ENCODE peak calls at places on chromosome 6, in four cellular contexts. M, Y, J and R are unnamed samples.

GRCh38 chr6:150711584-150712501 is 112.2 kb downstream of the PLEKHG1 start:
- ATAC-seq in M (no peak), Y (no peak), J (peak), R (no peak)

GRCh38 chr6:26295691-26296555 is 69.1 kb upstream of the BTN3A2 start:
- ATAC-seq in M (no peak), Y (peak), J (peak), R (no peak)

GRCh38 chr6:120260713-120261112 is 911.2 kb upstream of the MAN1A1 start:
- ATAC-seq in M (no peak), Y (no peak), J (no peak), R (no peak)

GRCh38 chr6:152993431-152993830 is 9.1 kb downstream of the MTRF1L start:
- ATAC-seq in M (peak), Y (peak), J (peak), R (no peak)

GRCh38 chr6:154872605-154873004 is 122.5 kb upstream of the TIAM2 start:
- ATAC-seq in M (peak), Y (no peak), J (peak), R (no peak)

GRCh38 chr6:13863699-13864155 is 49.4 kb upstream of the MCUR1 start:
- ATAC-seq in M (no peak), Y (peak), J (peak), R (no peak)

GRCh38 chr6:138685257-138685656 is 88.3 kb upstream of the CCDC28A start:
- ATAC-seq in M (no peak), Y (no peak), J (no peak), R (no peak)

GRCh38 chr6:47056832-47057231 is 14.7 kb upstream of the ADGRF1 start:
- ATAC-seq in M (no peak), Y (no peak), J (no peak), R (no peak)

GRCh38 chr6:110728501-110728900 is 86.8 kb downstream of the CDK19 start:
- ATAC-seq in M (no peak), Y (no peak), J (no peak), R (no peak)

GRCh38 chr6:125827788-125828313 is 37.1 kb downstream of the NCOA7 start:
- ATAC-seq in M (no peak), Y (no peak), J (no peak), R (peak)

GRCh38 chr6:27948237-27948636 is 8.8 kb upstream of the OR2B6 start:
- ATAC-seq in M (no peak), Y (no peak), J (no peak), R (no peak)

GRCh38 chr6:39791311-39791710 is 865 bp upstream of the DAAM2 start:
- ATAC-seq in M (peak), Y (no peak), J (no peak), R (no peak)

GRCh38 chr6:10272591-10272990 is 142.3 kb downstream of the TFAP2A start:
- ATAC-seq in M (no peak), Y (no peak), J (no peak), R (no peak)

GRCh38 chr6:46062312-46062711 is 46.7 kb upstream of the CLIC5 start:
- ATAC-seq in M (no peak), Y (no peak), J (no peak), R (no peak)

GRCh38 chr6:37897321-37897720 is 77.8 kb downstream of the ZFAND3 start:
- ATAC-seq in M (no peak), Y (no peak), J (peak), R (no peak)

GRCh38 chr6:6395581-6396197 is 75.2 kb upstream of the F13A1 start:
- ATAC-seq in M (no peak), Y (no peak), J (no peak), R (no peak)

GRCh38 chr6:5126214-5126613 is 41.1 kb downstream of the PPP1R3G start:
- ATAC-seq in M (peak), Y (no peak), J (no peak), R (no peak)

GRCh38 chr6:141403827-141404226 is 728.9 kb upstream of the GJE1 start:
- ATAC-seq in M (no peak), Y (no peak), J (no peak), R (no peak)

GRCh38 chr6:110518281-110518623 is 41.8 kb upstream of the SLC22A16 start:
- ATAC-seq in M (peak), Y (peak), J (peak), R (no peak)

GRCh38 chr6:144653885-144654505 is 368.9 kb downstream of the UTRN start:
- ATAC-seq in M (no peak), Y (no peak), J (no peak), R (no peak)

GRCh38 chr6:116405147-116405546 is 34.4 kb downstream of the DSE start:
- ATAC-seq in M (peak), Y (no peak), J (peak), R (peak)

GRCh38 chr6:40855481-40855880 is 183.5 kb downstream of the UNC5CL start:
- ATAC-seq in M (no peak), Y (no peak), J (no peak), R (no peak)

GRCh38 chr6:35905141-35905785 is 15.6 kb downstream of the SRPK1 start:
- ATAC-seq in M (no peak), Y (no peak), J (no peak), R (no peak)

GRCh38 chr6:4809999-4810918 is 34.1 kb downstream of the CDYL start:
- ATAC-seq in M (no peak), Y (peak), J (no peak), R (no peak)

GRCh38 chr6:87887266-87887665 is 160.4 kb upstream of the SPACA1 start:
- ATAC-seq in M (no peak), Y (no peak), J (no peak), R (no peak)

GRCh38 chr6:33427585-33428218 is 7.8 kb downstream of the SYNGAP1 start:
- ATAC-seq in M (no peak), Y (peak), J (no peak), R (no peak)

GRCh38 chr6:32867022-32867477 is 13.1 kb downstream of the PSMB9 start:
- ATAC-seq in M (peak), Y (no peak), J (peak), R (no peak)

GRCh38 chr6:126531840-126532239 is 191.9 kb downstream of the CENPW start:
- ATAC-seq in M (no peak), Y (no peak), J (no peak), R (no peak)

GRCh38 chr6:117505337-117505736 is 22.9 kb downstream of the DCBLD1 start:
- ATAC-seq in M (no peak), Y (no peak), J (no peak), R (no peak)

GRCh38 chr6:83270971-83271714 is 78.0 kb downstream of the RWDD2A start:
- ATAC-seq in M (no peak), Y (no peak), J (no peak), R (no peak)

GRCh38 chr6:108113557-108114519 is 39.3 kb upstream of the OSTM1 start:
- ATAC-seq in M (peak), Y (peak), J (peak), R (peak)

GRCh38 chr6:38495511-38495910 is 144.2 kb downstream of the BTBD9 start:
- ATAC-seq in M (no peak), Y (no peak), J (no peak), R (no peak)

GRCh38 chr6:107656883-107657282 is 167.0 kb downstream of the SOBP start:
- ATAC-seq in M (no peak), Y (peak), J (no peak), R (no peak)

GRCh38 chr6:154901856-154902552 is 93.1 kb upstream of the TIAM2 start:
- ATAC-seq in M (no peak), Y (no peak), J (no peak), R (no peak)

GRCh38 chr6:48111143-48111506 is at the start of gene PTCHD4:
- ATAC-seq in M (peak), Y (no peak), J (no peak), R (no peak)

DNA sequence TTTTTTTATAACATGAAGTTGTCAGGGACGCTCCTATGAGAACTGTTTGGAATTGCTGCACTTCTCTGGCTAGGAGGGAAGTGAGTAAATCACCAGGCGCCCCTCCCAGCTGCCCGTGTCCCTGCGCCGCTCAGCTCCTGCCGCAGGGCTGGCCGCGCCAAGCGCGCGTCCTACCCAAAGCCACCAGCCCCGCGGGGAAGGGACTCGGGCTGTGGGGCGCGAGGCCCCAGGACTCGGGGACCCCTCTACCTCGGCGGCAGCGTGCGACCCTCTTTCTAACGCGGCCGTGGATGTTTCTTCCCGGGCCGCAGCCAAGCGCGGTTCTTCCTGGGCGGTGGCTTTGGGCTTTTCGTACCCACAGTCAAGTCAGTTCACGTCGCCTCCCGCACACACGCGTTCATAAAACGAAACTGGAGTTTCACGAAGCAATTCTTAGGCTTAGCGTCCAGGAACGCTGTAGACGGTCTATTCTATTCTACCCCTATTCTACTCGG is 15.2 kb downstream of the FOXC1 start:
- ATAC-seq in M (peak), Y (no peak), J (no peak), R (peak)
- TF ChIP-seq POLR2AphosphoS5 in M (no peak), Y (no peak), J (no peak), R (no peak)

GRCh38 chr6:109442393-109442924 is 1.9 kb downstream of the SMPD2 start:
- ATAC-seq in M (no peak), Y (no peak), J (no peak), R (no peak)
- TF ChIP-seq POLR2AphosphoS5 in M (no peak), Y (peak), J (no peak), R (no peak)

GRCh38 chr6:3471286-3471685 is 14.4 kb upstream of the SLC22A23 start:
- ATAC-seq in M (no peak), Y (no peak), J (no peak), R (no peak)
- TF ChIP-seq POLR2AphosphoS5 in M (no peak), Y (no peak), J (no peak), R (no peak)

DNA sequence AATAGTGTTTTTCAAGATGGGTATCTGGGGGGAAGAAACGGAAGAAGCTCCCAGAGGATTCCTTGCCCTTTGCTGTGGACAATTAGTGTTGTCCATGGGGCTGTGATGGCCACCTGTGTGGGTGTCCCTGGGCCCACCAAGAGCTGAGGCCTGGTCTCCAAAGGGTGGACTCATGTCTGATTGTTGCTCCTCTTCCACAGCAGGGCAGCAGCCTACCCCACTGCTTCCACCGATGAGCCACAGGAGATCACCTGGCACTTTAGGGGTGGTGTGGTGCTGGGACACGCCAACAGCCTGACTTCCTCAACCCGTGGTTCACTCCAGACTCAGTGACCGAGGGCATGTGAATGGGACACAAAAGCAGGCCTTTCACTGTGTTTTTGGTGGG is 25.1 kb downstream of the PRPH2 start:
- ATAC-seq in M (no peak), Y (no peak), J (no peak), R (no peak)
- TF ChIP-seq POLR2AphosphoS5 in M (no peak), Y (no peak), J (no peak), R (no peak)